ENCODE peak calls at places on chromosome 14, in five cellular contexts. M is neuronal stem cell, A is cardiac fibroblast, T is stomach, W is AG10803. B is an unnamed sample.

GRCh38 chr14:31479026-31479425 is 8.8 kb downstream of the GPR33 start:
- DNase-seq in T (no peak), W (no peak), M (no peak), A (no peak), B (no peak)

GRCh38 chr14:23877538-23878180 is 75.9 kb upstream of the DHRS4 start:
- DNase-seq in W (no peak), M (no peak), A (no peak), T (no peak), B (no peak)

GRCh38 chr14:98952595-98953325 is 319.2 kb downstream of the BCL11B start:
- DNase-seq in M (no peak), T (no peak), W (peak; percentile 74), A (peak; percentile 22), B (no peak)

GRCh38 chr14:68147331-68147730 is 327.8 kb downstream of the RAD51B start:
- DNase-seq in M (no peak), T (no peak), W (peak; percentile 48), A (peak; percentile 50), B (no peak)

GRCh38 chr14:52279405-52279804 is 11.9 kb downstream of the PTGDR start:
- DNase-seq in A (peak; percentile 78), T (no peak), W (peak; percentile 31), M (no peak), B (no peak)

GRCh38 chr14:77122555-77123125 is 19.0 kb downstream of the ZDHHC22 start:
- DNase-seq in T (no peak), M (no peak), A (no peak), W (no peak), B (no peak)

GRCh38 chr14:65336191-65336591 is 76.3 kb upstream of the FUT8 start:
- DNase-seq in A (peak; percentile 71), M (no peak), T (no peak), W (peak; percentile 77), B (no peak)

GRCh38 chr14:76678244-76678643 is 83.0 kb upstream of the VASH1 start:
- DNase-seq in A (no peak), T (no peak), M (no peak), W (no peak), B (no peak)

GRCh38 chr14:56810341-56810740 is at the start of gene OTX2:
- DNase-seq in M (no peak), A (no peak), W (no peak), T (no peak), B (no peak)

GRCh38 chr14:75044322-75044721 is 6.9 kb downstream of the MLH3 start:
- DNase-seq in A (peak; percentile 73), W (peak; percentile 62), T (no peak), M (no peak), B (no peak)

GRCh38 chr14:22610931-22611330 is 12.8 kb downstream of the ABHD4 start:
- DNase-seq in M (no peak), A (no peak), W (peak; percentile 67), T (no peak), B (no peak)

GRCh38 chr14:50116986-50117385 is 614 bp upstream of the VCPKMT start:
- DNase-seq in M (no peak), T (no peak), A (no peak), W (no peak), B (peak; percentile 24)

GRCh38 chr14:60839657-60840056 is 105.1 kb downstream of the MNAT1 start:
- DNase-seq in M (no peak), A (no peak), W (no peak), T (no peak), B (no peak)

GRCh38 chr14:37213016-37213415 is 15.3 kb downstream of the MIPOL1 start:
- DNase-seq in A (no peak), T (no peak), M (no peak), W (no peak), B (no peak)

GRCh38 chr14:61607570-61608244 is 87.6 kb upstream of the HIF1A start:
- DNase-seq in W (no peak), A (no peak), T (no peak), M (no peak), B (no peak)

GRCh38 chr14:61101803-61102548 is 120.9 kb downstream of the SLC38A6 start:
- DNase-seq in T (no peak), W (peak; percentile 56), M (no peak), A (peak; percentile 89), B (no peak)

GRCh38 chr14:61252354-61253063 is 28.6 kb downstream of the TMEM30B start:
- DNase-seq in W (peak; percentile 98), A (peak; percentile 98), M (peak; percentile 76), T (peak; percentile 69), B (peak; percentile 71)

GRCh38 chr14:100106260-100106659 is 41.0 kb downstream of the EVL start:
- DNase-seq in W (no peak), M (no peak), A (no peak), T (no peak), B (no peak)

GRCh38 chr14:75861161-75861621 is 120.6 kb downstream of the TGFB3 start:
- DNase-seq in T (no peak), W (peak; percentile 61), A (peak; percentile 86), M (no peak), B (no peak)

GRCh38 chr14:38469156-38469555 is 213.3 kb upstream of the CLEC14A start:
- DNase-seq in T (no peak), W (peak; percentile 53), M (no peak), A (peak; percentile 80), B (no peak)

GRCh38 chr14:101246894-101247853 is 314.1 kb upstream of the DIO3 start:
- DNase-seq in M (no peak), W (no peak), A (no peak), T (peak; percentile 15), B (no peak)

GRCh38 chr14:24892730-24893059 is 157.3 kb downstream of the STXBP6 start:
- DNase-seq in T (no peak), A (no peak), M (no peak), W (no peak), B (no peak)

GRCh38 chr14:91947196-91948184 is at the start of gene FBLN5:
- DNase-seq in W (peak; percentile 97), M (peak; percentile 26), T (peak; percentile 60), A (peak; percentile 81), B (peak; percentile 31)

GRCh38 chr14:105473677-105474477 is 744 bp upstream of the CRIP2 start:
- DNase-seq in M (peak; percentile 96), A (peak; percentile 86), W (peak; percentile 74), T (peak; percentile 85), B (peak; percentile 43)

GRCh38 chr14:100576091-100577085 is 10.8 kb downstream of the BEGAIN start:
- DNase-seq in W (no peak), T (no peak), M (no peak), A (no peak), B (no peak)

GRCh38 chr14:38238881-38239280 is 17.0 kb downstream of the CLEC14A start:
- DNase-seq in T (no peak), W (peak; percentile 39), A (no peak), M (no peak), B (no peak)

GRCh38 chr14:23916038-23916437 is 37.5 kb upstream of the DHRS4 start:
- DNase-seq in T (no peak), A (no peak), M (no peak), W (peak; percentile 7), B (no peak)

GRCh38 chr14:26729851-26730250 is 132.0 kb upstream of the NOVA1 start:
- DNase-seq in W (peak; percentile 76), M (no peak), A (peak; percentile 21), T (no peak), B (no peak)

GRCh38 chr14:99322731-99323599 is 51.0 kb upstream of the BCL11B start:
- DNase-seq in T (no peak), A (no peak), W (peak; percentile 5), M (no peak), B (no peak)

GRCh38 chr14:63492391-63492790 is 50.8 kb downstream of the PPP2R5E start:
- DNase-seq in W (peak; percentile 79), A (peak; percentile 64), T (no peak), M (no peak), B (no peak)

GRCh38 chr14:102590667-102591099 is 1.8 kb upstream of the RCOR1 start:
- DNase-seq in M (no peak), T (peak; percentile 45), A (peak; percentile 50), W (no peak), B (peak; percentile 92)

GRCh38 chr14:105063041-105063440 is 2.2 kb downstream of the GPR132 start:
- DNase-seq in W (no peak), M (no peak), A (no peak), T (no peak), B (no peak)

GRCh38 chr14:51242545-51243490 is 2.8 kb downstream of the TMX1 start:
- DNase-seq in A (no peak), M (no peak), W (no peak), T (no peak), B (no peak)

GRCh38 chr14:95034806-95035205 is 122.5 kb downstream of the DICER1 start:
- DNase-seq in T (no peak), W (no peak), A (no peak), M (no peak), B (no peak)
- H3K4me3 ChIP-seq in T (no peak overlapping the region), W (no peak overlapping the region), A (no peak overlapping the region), M (no peak overlapping the region), B (no peak overlapping the region)

GRCh38 chr14:73397810-73398209 is 60.5 kb downstream of the NUMB start:
- DNase-seq in A (no peak), T (no peak), W (no peak), M (no peak), B (no peak)

GRCh38 chr14:73393375-73393774 is 65.0 kb downstream of the NUMB start:
- DNase-seq in T (no peak), A (no peak), W (no peak), M (no peak), B (no peak)

GRCh38 chr14:73392329-73393257 is 65.8 kb downstream of the NUMB start:
- DNase-seq in M (no peak), A (no peak), W (no peak), T (no peak), B (peak; percentile 12)

DNA sequence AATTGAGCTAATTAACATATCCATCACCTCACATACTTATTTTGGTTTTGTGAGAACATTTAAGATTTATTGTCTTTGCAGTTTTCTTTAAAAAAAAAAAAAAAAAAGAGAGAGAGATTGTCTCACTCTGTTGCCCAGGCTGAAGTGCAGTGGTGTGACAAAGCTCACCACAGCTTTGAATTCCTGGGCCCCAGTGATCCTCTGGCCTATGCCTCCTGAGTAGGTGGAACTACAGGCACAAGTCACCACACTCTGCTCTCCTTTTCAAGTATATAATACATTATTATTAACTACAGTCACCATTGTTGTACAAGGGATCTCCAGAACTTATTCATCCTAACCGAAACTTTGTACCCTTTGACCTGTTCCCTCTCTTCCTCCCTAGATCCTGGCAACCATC is 64.0 kb downstream of the NUMB start:
- DNase-seq in W (no peak), A (no peak), M (no peak), T (no peak), B (no peak)
- H3K4me3 ChIP-seq in W (no peak overlapping the region), A (no peak overlapping the region), M (no peak overlapping the region), T (no peak overlapping the region), B (no peak overlapping the region)

DNA sequence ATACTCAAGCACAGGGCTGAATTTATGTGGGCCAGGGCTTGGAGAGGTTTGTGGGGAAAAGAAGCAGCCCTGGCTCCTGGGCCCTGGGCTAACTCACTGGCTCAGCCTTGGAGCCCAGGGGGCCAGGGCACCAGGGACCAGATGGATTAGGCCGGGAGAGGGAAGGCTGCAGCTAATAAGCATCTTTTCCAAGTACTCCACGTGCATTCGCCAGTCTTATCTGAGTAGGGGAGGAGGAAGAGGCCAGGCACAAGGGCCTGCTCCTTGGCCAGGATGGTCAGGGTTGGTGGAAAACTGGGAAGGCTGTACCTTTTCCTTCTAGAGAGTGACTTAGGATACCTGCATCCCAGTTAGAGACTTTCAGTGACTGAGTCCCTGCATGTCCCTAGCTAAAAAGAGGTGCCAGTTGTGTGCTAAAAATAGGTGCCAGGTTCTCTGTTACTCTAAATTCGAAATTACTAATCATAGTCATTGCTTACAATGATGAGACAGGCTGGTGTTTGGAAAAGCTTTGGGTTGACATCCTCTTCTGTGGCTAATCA is 1.3 kb downstream of the GLRX5 start:
- DNase-seq in W (no peak), A (no peak), M (no peak), T (no peak), B (no peak)
- H3K4me3 ChIP-seq in W (peak overlapping the region; percentile 83), A (peak overlapping the region; percentile 87), M (peak overlapping the region; percentile 78), T (peak overlapping the region; percentile 95), B (peak overlapping the region; percentile 90)

GRCh38 chr14:103879570-103880333 is 32.4 kb upstream of the PPP1R13B start:
- DNase-seq in W (no peak), T (peak; percentile 91), M (no peak), A (peak; percentile 4), B (peak; percentile 96)
- H3K4me3 ChIP-seq in W (peak overlapping the region; percentile 28), T (peak overlapping the region; percentile 27), M (no peak overlapping the region), A (peak overlapping the region; percentile 18), B (peak overlapping the region; percentile 59)